ENCODE peak calls at places on chromosomes 4 and X, in nine cellular contexts. S, H, Q, B, K, D, O, P and W are unnamed samples.

GRCh38 chr4:15855804-15856475 is 77.8 kb downstream of the CD38 start:
- DNase-seq in H (no peak), O (no peak), B (no peak), Q (no peak), P (peak), D (no peak), S (no peak), K (no peak), W (peak)

GRCh38 chrX:21845096-21845495 is 5.7 kb downstream of the MBTPS2 start:
- DNase-seq in K (no peak), H (no peak), D (no peak), B (no peak), O (no peak), Q (no peak), S (no peak), P (no peak), W (no peak)

GRCh38 chrX:109684136-109684535 is 48.9 kb downstream of the ACSL4 start:
- DNase-seq in K (no peak), Q (no peak), S (no peak), B (no peak), H (no peak), O (no peak), P (no peak), D (no peak), W (peak)

GRCh38 chrX:45517090-45517973 is 316.7 kb upstream of the DIPK2B start:
- DNase-seq in B (no peak), H (no peak), O (no peak), P (no peak), S (no peak), D (no peak), K (no peak), Q (no peak), W (peak)

GRCh38 chr4:6283282-6283681 is 13.6 kb downstream of the WFS1 start:
- DNase-seq in Q (no peak), P (no peak), O (no peak), K (no peak), B (no peak), S (no peak), D (peak), H (no peak), W (no peak)

GRCh38 chrX:49071877-49072711 is 1.7 kb downstream of the PRAF2 start:
- DNase-seq in P (peak), D (peak), S (peak), K (peak), H (peak), Q (no peak), B (peak), O (no peak), W (peak)

GRCh38 chrX:40863671-40864070 is 128.3 kb upstream of the MED14 start:
- DNase-seq in B (no peak), P (no peak), S (no peak), H (no peak), K (no peak), Q (no peak), D (no peak), O (no peak), W (no peak)

GRCh38 chr4:13815231-13815630 is 187.7 kb upstream of the BOD1L1 start:
- DNase-seq in P (no peak), O (no peak), K (no peak), S (no peak), B (no peak), Q (no peak), D (no peak), H (no peak), W (no peak)

GRCh38 chr4:45482346-45482745 is 641.5 kb downstream of the GABRG1 start:
- DNase-seq in Q (no peak), O (no peak), B (no peak), S (no peak), D (no peak), H (no peak), P (no peak), K (no peak), W (no peak)

GRCh38 chr4:2257361-2258001 is 4.4 kb downstream of the MXD4 start:
- DNase-seq in D (peak), H (peak), O (no peak), P (peak), K (peak), Q (no peak), B (peak), S (no peak), W (no peak)

GRCh38 chrX:3094261-3094660 is 53.0 kb downstream of the ARSF start:
- DNase-seq in Q (no peak), B (no peak), H (no peak), D (no peak), P (no peak), S (peak), O (no peak), K (no peak), W (peak)

GRCh38 chr4:73844352-73844751 is 7.9 kb downstream of the CXCL6 start:
- DNase-seq in P (no peak), B (no peak), D (no peak), Q (no peak), K (no peak), S (no peak), O (no peak), H (no peak), W (peak)

GRCh38 chr4:143336828-143337599 is at the start of gene GAB1:
- DNase-seq in B (peak), O (no peak), K (peak), S (peak), D (peak), Q (peak), H (peak), P (peak), W (peak)

GRCh38 chr4:21387683-21388082 is 560.9 kb downstream of the KCNIP4 start:
- DNase-seq in H (no peak), D (no peak), B (no peak), Q (no peak), P (no peak), S (peak), O (no peak), K (no peak), W (no peak)

GRCh38 chrX:105328773-105329172 is 108.3 kb upstream of the TEX13A start:
- DNase-seq in P (no peak), Q (no peak), O (no peak), D (no peak), H (no peak), B (no peak), K (no peak), S (no peak), W (no peak)

GRCh38 chr4:52996261-52997131 is 134.4 kb downstream of the RASL11B start:
- DNase-seq in K (no peak), O (no peak), B (peak), P (peak), D (no peak), S (peak), Q (no peak), H (no peak), W (no peak)

GRCh38 chrX:69297521-69297920 is 132.3 kb upstream of the PJA1 start:
- DNase-seq in H (no peak), O (no peak), P (no peak), S (no peak), K (no peak), B (no peak), Q (no peak), D (no peak), W (no peak)

GRCh38 chr4:145829629-145830395 is 108.8 kb downstream of the ZNF827 start:
- DNase-seq in O (no peak), H (no peak), Q (peak), S (no peak), D (no peak), B (no peak), P (no peak), K (no peak), W (no peak)

GRCh38 chrX:48937065-48937907 is 18.5 kb upstream of the PIM2 start:
- DNase-seq in O (no peak), K (peak), D (peak), P (no peak), Q (peak), S (no peak), B (no peak), H (peak), W (peak)

GRCh38 chrX:121160987-121161386 is 113.6 kb downstream of the GLUD2 start:
- DNase-seq in B (no peak), K (no peak), H (no peak), D (no peak), O (no peak), P (no peak), S (no peak), Q (no peak), W (no peak)

GRCh38 chr4:129455462-129455861 is 359.5 kb downstream of the C4orf33 start:
- DNase-seq in Q (no peak), B (no peak), K (no peak), D (no peak), P (no peak), H (no peak), S (no peak), O (no peak), W (no peak)

GRCh38 chr4:22094217-22094616 is 145.6 kb upstream of the KCNIP4 start:
- DNase-seq in S (no peak), K (no peak), B (no peak), H (no peak), P (no peak), Q (no peak), O (no peak), D (no peak), W (no peak)

GRCh38 chr4:151728679-151729078 is 32.1 kb downstream of the GATB start:
- DNase-seq in B (no peak), O (no peak), D (no peak), H (no peak), Q (no peak), S (no peak), K (no peak), P (no peak), W (no peak)

GRCh38 chr4:77818077-77818666 is 996 bp downstream of the CNOT6L start:
- DNase-seq in D (peak), P (peak), K (peak), H (peak), O (peak), Q (peak), S (peak), B (peak), W (peak)

GRCh38 chr4:185305979-185306442 is 89.7 kb downstream of the LRP2BP start:
- DNase-seq in Q (no peak), H (no peak), D (no peak), S (no peak), K (no peak), O (peak), B (no peak), P (no peak), W (peak)

GRCh38 chr4:38368612-38369011 is 295.4 kb upstream of the KLF3 start:
- DNase-seq in P (no peak), K (no peak), S (no peak), H (no peak), Q (no peak), D (no peak), O (no peak), B (no peak), W (peak)

GRCh38 chrX:87664381-87664780 is 146.8 kb downstream of the KLHL4 start:
- DNase-seq in D (no peak), P (no peak), H (no peak), S (peak), B (no peak), K (no peak), Q (peak), O (peak), W (no peak)

GRCh38 chr4:31545330-31545729 is 825.2 kb downstream of the PCDH7 start:
- DNase-seq in P (no peak), S (no peak), K (no peak), D (no peak), H (no peak), O (no peak), B (no peak), Q (no peak), W (no peak)

GRCh38 chrX:138745215-138745614 is 33.7 kb upstream of the FGF13 start:
- DNase-seq in P (no peak), S (peak), D (no peak), Q (peak), B (no peak), O (no peak), H (no peak), K (peak), W (peak)

GRCh38 chr4:98908182-98908581 is 20.8 kb downstream of the EIF4E start:
- DNase-seq in B (no peak), O (no peak), K (no peak), D (no peak), H (no peak), Q (no peak), P (no peak), S (no peak), W (no peak)

GRCh38 chr4:151806511-151806927 is 45.7 kb upstream of the GATB start:
- DNase-seq in K (no peak), D (no peak), Q (no peak), S (no peak), P (no peak), H (no peak), B (no peak), O (no peak), W (peak)

GRCh38 chrX:56813318-56813837 is 84.3 kb downstream of the NBDY start:
- DNase-seq in P (no peak), S (no peak), K (no peak), H (no peak), O (no peak), D (no peak), B (no peak), Q (no peak), W (peak)
- H3K4me3 ChIP-seq in P (no peak), S (no peak), K (no peak), H (no peak), O (no peak), D (no peak), B (no peak), Q (no peak), W (no peak)

GRCh38 chrX:53550756-53551463 is 116.7 kb upstream of the HSD17B10 start:
- DNase-seq in S (no peak), P (no peak), B (no peak), H (no peak), D (no peak), O (no peak), Q (no peak), K (no peak), W (no peak)

GRCh38 chrX:53547668-53548067 is 113.5 kb upstream of the HSD17B10 start:
- DNase-seq in K (no peak), H (no peak), Q (no peak), D (no peak), P (no peak), B (no peak), O (no peak), S (no peak), W (no peak)

GRCh38 chrX:53544936-53545335 is 110.8 kb upstream of the HSD17B10 start:
- DNase-seq in S (no peak), B (no peak), D (no peak), H (no peak), K (no peak), Q (no peak), P (no peak), O (no peak), W (no peak)
- TF ChIP-seq CTCF in S (no peak), B (no peak), D (no peak), H (no peak), K (no peak), Q (no peak), P (no peak), O (no peak), W (peak)

GRCh38 chrX:10048076-10048475 is 80.9 kb downstream of the CLDN34 start:
- DNase-seq in H (no peak), K (no peak), P (no peak), S (no peak), O (no peak), B (no peak), Q (no peak), D (no peak), W (no peak)

GRCh38 chrX:10048695-10049094 is 81.5 kb downstream of the CLDN34 start:
- DNase-seq in O (no peak), D (no peak), S (no peak), K (peak), H (no peak), P (no peak), B (no peak), Q (no peak), W (no peak)

GRCh38 chrX:10047631-10048030 is 80.5 kb downstream of the CLDN34 start:
- DNase-seq in O (no peak), H (no peak), K (no peak), B (no peak), S (no peak), P (no peak), Q (no peak), D (no peak), W (no peak)

GRCh38 chrX:10045327-10046000 is 78.3 kb downstream of the CLDN34 start:
- DNase-seq in O (no peak), Q (no peak), B (peak), D (no peak), K (no peak), H (no peak), S (no peak), P (no peak), W (no peak)

DNA sequence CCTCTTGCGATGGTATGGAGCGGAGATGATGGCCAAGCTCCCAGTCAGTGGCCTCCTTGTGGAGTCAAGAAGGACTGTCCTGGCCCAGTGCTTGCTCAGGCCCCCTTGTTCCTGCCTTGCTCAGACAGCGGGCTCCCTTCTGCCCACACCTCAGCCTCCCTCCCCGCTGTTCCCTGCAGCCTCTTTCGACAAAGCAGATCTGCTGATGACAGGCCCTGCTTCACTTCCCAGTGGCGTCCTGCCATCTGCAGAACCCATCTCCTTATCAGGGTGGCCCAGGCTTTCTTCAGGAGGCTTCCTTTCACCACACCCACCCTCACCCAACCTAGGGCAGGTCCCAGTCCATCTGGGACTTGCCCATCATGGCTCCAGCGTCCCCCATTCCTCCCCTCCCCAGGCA is 80.0 kb downstream of the CLDN34 start:
- DNase-seq in B (no peak), O (no peak), H (no peak), S (no peak), K (no peak), Q (no peak), D (no peak), P (no peak), W (no peak)
- H3K27ac ChIP-seq in B (no peak), O (no peak), H (peak), S (no peak), K (peak), Q (no peak), D (peak), P (no peak), W (no peak)

GRCh38 chrX:153410888-153411254 is 401 bp upstream of the ZFP92 start:
- DNase-seq in S (no peak), P (no peak), Q (no peak), O (no peak), K (no peak), H (no peak), D (no peak), B (no peak), W (no peak)
- H3K4me3 ChIP-seq in S (no peak), P (peak), Q (no peak), O (peak), K (no peak), H (peak), D (peak), B (peak), W (peak)

GRCh38 chrX:7828594-7828993 is 14.4 kb upstream of the VCX start:
- DNase-seq in P (no peak), Q (peak), S (peak), H (no peak), K (no peak), B (no peak), D (no peak), O (no peak), W (no peak)
- TF ChIP-seq CTCF in P (no peak), Q (peak), S (peak), H (no peak), K (no peak), B (no peak), D (no peak), O (no peak), W (no peak)

GRCh38 chr4:54065282-54066087 is 1.1 kb upstream of the CHIC2 start:
- DNase-seq in O (no peak), K (no peak), P (no peak), H (no peak), D (no peak), B (no peak), Q (peak), S (no peak), W (no peak)

GRCh38 chr4:54067163-54067562 is 2.8 kb upstream of the CHIC2 start:
- DNase-seq in O (no peak), P (peak), B (no peak), K (no peak), H (no peak), S (peak), Q (no peak), D (no peak), W (no peak)

GRCh38 chr4:54064317-54065275 is at the start of gene CHIC2:
- DNase-seq in Q (peak), H (peak), S (peak), P (peak), O (no peak), D (peak), K (peak), B (peak), W (peak)

GRCh38 chr4:54066718-54067129 is 2.3 kb upstream of the CHIC2 start:
- DNase-seq in B (no peak), K (no peak), Q (no peak), D (no peak), P (no peak), H (no peak), O (no peak), S (no peak), W (no peak)

GRCh38 chr4:54066088-54066415 is 1.6 kb upstream of the CHIC2 start:
- DNase-seq in K (no peak), P (no peak), H (no peak), O (no peak), B (no peak), Q (no peak), D (no peak), S (no peak), W (no peak)
- H3K27ac ChIP-seq in K (peak), P (peak), H (peak), O (peak), B (no peak), Q (no peak), D (peak), S (peak), W (no peak)

GRCh38 chrX:57177070-57177469 is 39.9 kb upstream of the SPIN2A start:
- DNase-seq in S (no peak), D (no peak), P (no peak), K (no peak), O (no peak), B (no peak), H (no peak), Q (no peak), W (no peak)
- H3K4me3 ChIP-seq in S (no peak), D (no peak), P (no peak), K (no peak), O (no peak), B (no peak), H (no peak), Q (no peak), W (no peak)

DNA sequence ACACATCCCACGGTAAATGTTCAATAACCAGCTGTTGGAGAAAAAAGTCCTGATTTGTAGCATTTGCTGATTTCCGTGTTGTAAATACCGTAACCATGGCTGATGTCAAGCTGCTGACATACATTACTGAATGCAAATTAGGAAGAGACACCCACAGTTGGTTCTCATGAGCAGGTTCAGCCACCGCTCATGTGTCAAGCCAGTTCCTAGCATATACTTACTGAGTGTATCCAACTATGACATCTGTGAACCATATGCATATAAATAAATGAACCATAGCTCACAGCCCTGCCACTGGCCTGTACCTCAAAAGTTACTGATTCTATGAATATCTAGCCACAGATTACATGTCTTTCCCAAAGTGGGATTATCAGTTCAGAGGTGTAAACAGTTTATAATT is 29.5 kb downstream of the FHDC1 start:
- DNase-seq in H (no peak), Q (no peak), B (no peak), S (no peak), K (no peak), O (no peak), D (no peak), P (no peak), W (no peak)
- TF ChIP-seq CTCF in H (no peak), Q (no peak), B (no peak), S (no peak), K (no peak), O (no peak), D (no peak), P (no peak), W (no peak)